ENCODE peak calls at places on chromosomes 3 and 15, in ten cellular contexts. K is MV-4-11, T is HuH-7, C is tibial artery, N is HTR-8/SVneo, M is psoas muscle, Y is GM19239, F is GM13976, H is hippocampal formation, X is left ventricle myocardium inferior. O is an unnamed sample.

GRCh38 chr3:15796771-15797599 is 794 bp downstream of the ANKRD28 start:
- DNase-seq in K (peak), T (no peak), C (no peak), N (peak), M (no peak), Y (no peak), F (no peak), H (peak), X (no peak), O (no peak)

GRCh38 chr3:196707566-196707965 is 4.5 kb downstream of the CEP19 start:
- DNase-seq in K (no peak), T (no peak), C (no peak), N (no peak), M (no peak), Y (no peak), F (no peak), H (no peak), X (no peak), O (no peak)

GRCh38 chr3:179956416-179956830 is 80.3 kb downstream of the PEX5L start:
- DNase-seq in K (peak), T (no peak), C (no peak), N (no peak), M (no peak), Y (no peak), F (peak), H (no peak), X (no peak), O (no peak)

GRCh38 chr3:73766599-73767378 is 142.0 kb upstream of the PDZRN3 start:
- DNase-seq in K (no peak), T (no peak), C (peak), N (no peak), M (no peak), Y (no peak), F (no peak), H (no peak), X (no peak), O (no peak)

GRCh38 chr3:132014105-132014504 is 20.7 kb downstream of the CPNE4 start:
- DNase-seq in K (no peak), T (no peak), C (no peak), N (no peak), M (no peak), Y (no peak), F (no peak), H (no peak), X (no peak), O (no peak)

GRCh38 chr15:69643476-69643875 is 190.9 kb downstream of the RPLP1 start:
- DNase-seq in K (no peak), T (no peak), C (no peak), N (no peak), M (no peak), Y (no peak), F (no peak), H (no peak), X (no peak), O (no peak)

GRCh38 chr3:80785475-80785874 is 976.0 kb downstream of the GBE1 start:
- DNase-seq in K (no peak), T (no peak), C (no peak), N (no peak), M (no peak), Y (no peak), F (no peak), H (no peak), X (no peak), O (no peak)

GRCh38 chr15:54206586-54207321 is 228.5 kb downstream of the UNC13C start:
- DNase-seq in K (peak), T (no peak), C (no peak), N (no peak), M (no peak), Y (no peak), F (no peak), H (no peak), X (no peak), O (no peak)

GRCh38 chr15:56749982-56750381 is 16.7 kb upstream of the ZNF280D start:
- DNase-seq in K (no peak), T (no peak), C (no peak), N (no peak), M (no peak), Y (no peak), F (no peak), H (no peak), X (no peak), O (no peak)

GRCh38 chr15:59096429-59096828 is 8.5 kb upstream of the CCNB2 start:
- DNase-seq in K (no peak), T (no peak), C (no peak), N (no peak), M (no peak), Y (no peak), F (no peak), H (no peak), X (no peak), O (no peak)

GRCh38 chr15:57596978-57597377 is 5.3 kb downstream of the MYZAP start:
- DNase-seq in K (no peak), T (no peak), C (no peak), N (no peak), M (no peak), Y (no peak), F (no peak), H (no peak), X (no peak), O (no peak)

GRCh38 chr3:44913868-44914468 is 39.6 kb downstream of the TGM4 start:
- DNase-seq in K (peak), T (peak), C (peak), N (peak), M (peak), Y (peak), F (peak), H (peak), X (peak), O (peak)

GRCh38 chr3:45794177-45794560 is 2.2 kb downstream of the SLC6A20 start:
- DNase-seq in K (no peak), T (no peak), C (no peak), N (no peak), M (no peak), Y (no peak), F (no peak), H (no peak), X (no peak), O (no peak)

GRCh38 chr3:45642731-45643152 is 46.5 kb upstream of the SACM1L start:
- DNase-seq in K (peak), T (no peak), C (no peak), N (no peak), M (no peak), Y (no peak), F (no peak), H (no peak), X (no peak), O (no peak)

GRCh38 chr3:141370065-141370533 is 1.8 kb downstream of the ZBTB38 start:
- DNase-seq in K (peak), T (peak), C (peak), N (peak), M (no peak), Y (peak), F (peak), H (peak), X (no peak), O (no peak)

GRCh38 chr3:170907519-170908234 is 760 bp downstream of the EIF5A2 start:
- DNase-seq in K (no peak), T (peak), C (no peak), N (peak), M (no peak), Y (peak), F (no peak), H (no peak), X (no peak), O (no peak)

GRCh38 chr3:81302045-81302444 is 459.4 kb downstream of the GBE1 start:
- DNase-seq in K (peak), T (peak), C (no peak), N (peak), M (no peak), Y (peak), F (peak), H (peak), X (no peak), O (no peak)

GRCh38 chr3:111690242-111690641 is 95.1 kb upstream of the ZBED2 start:
- DNase-seq in K (peak), T (no peak), C (no peak), N (no peak), M (no peak), Y (no peak), F (peak), H (no peak), X (no peak), O (no peak)

GRCh38 chr3:10434938-10435336 is 70.4 kb downstream of the ATP2B2 start:
- DNase-seq in K (no peak), T (no peak), C (no peak), N (no peak), M (no peak), Y (no peak), F (no peak), H (no peak), X (no peak), O (no peak)

GRCh38 chr3:55609230-55610100 is 122.4 kb upstream of the WNT5A start:
- DNase-seq in K (no peak), T (no peak), C (no peak), N (no peak), M (no peak), Y (no peak), F (no peak), H (no peak), X (no peak), O (no peak)

GRCh38 chr15:41125063-41125669 is 9.1 kb upstream of the INO80 start:
- DNase-seq in K (no peak), T (no peak), C (no peak), N (no peak), M (no peak), Y (no peak), F (no peak), H (no peak), X (no peak), O (no peak)

GRCh38 chr3:87000940-87001339 is 10.0 kb upstream of the VGLL3 start:
- DNase-seq in K (no peak), T (no peak), C (no peak), N (no peak), M (no peak), Y (no peak), F (no peak), H (no peak), X (no peak), O (no peak)

GRCh38 chr3:181330821-181331563 is 341.5 kb upstream of the DNAJC19 start:
- DNase-seq in K (no peak), T (no peak), C (no peak), N (no peak), M (no peak), Y (no peak), F (no peak), H (no peak), X (no peak), O (no peak)

GRCh38 chr15:86620636-86621349 is 541.1 kb downstream of the AGBL1 start:
- DNase-seq in K (no peak), T (no peak), C (no peak), N (no peak), M (no peak), Y (no peak), F (no peak), H (no peak), X (no peak), O (no peak)

GRCh38 chr3:152298393-152299242 is 29.9 kb downstream of the MBNL1 start:
- DNase-seq in K (peak), T (no peak), C (peak), N (peak), M (peak), Y (no peak), F (peak), H (peak), X (peak), O (peak)

GRCh38 chr3:148459931-148460513 is 237.7 kb upstream of the AGTR1 start:
- DNase-seq in K (no peak), T (no peak), C (no peak), N (no peak), M (no peak), Y (no peak), F (no peak), H (no peak), X (no peak), O (no peak)

GRCh38 chr15:99441871-99442267 is 123.9 kb upstream of the MEF2A start:
- DNase-seq in K (no peak), T (no peak), C (no peak), N (no peak), M (no peak), Y (no peak), F (peak), H (no peak), X (no peak), O (no peak)

GRCh38 chr3:139317660-139318430 is 26.0 kb upstream of the MRPS22 start:
- DNase-seq in K (no peak), T (no peak), C (no peak), N (no peak), M (no peak), Y (no peak), F (no peak), H (no peak), X (no peak), O (no peak)

GRCh38 chr15:39784125-39784524 is 1.5 kb upstream of the FSIP1 start:
- DNase-seq in K (no peak), T (no peak), C (no peak), N (no peak), M (no peak), Y (no peak), F (no peak), H (no peak), X (no peak), O (no peak)

GRCh38 chr3:139295040-139295439 is 48.8 kb upstream of the MRPS22 start:
- DNase-seq in K (no peak), T (no peak), C (no peak), N (no peak), M (no peak), Y (no peak), F (no peak), H (no peak), X (no peak), O (no peak)